ENCODE peak calls at places on chromosome 19, in eight cellular contexts. X, H, D, G, Y, R, B and M are unnamed samples.

GRCh38 chr19:29837448-29837961 is 25.7 kb downstream of the CCNE1 start:
- DNase-seq in H (no peak), G (no peak), Y (no peak), B (no peak), R (no peak), X (no peak), D (no peak), M (no peak)

GRCh38 chr19:4295972-4296771 is 6.0 kb downstream of the TMIGD2 start:
- DNase-seq in B (no peak), Y (no peak), G (no peak), X (peak; percentile 84), R (peak; percentile 50), D (no peak), H (no peak), M (no peak)

GRCh38 chr19:17821190-17821589 is at the start of gene INSL3:
- DNase-seq in G (no peak), D (no peak), R (no peak), Y (no peak), X (no peak), H (no peak), B (no peak), M (no peak)

GRCh38 chr19:44890366-44891015 is 563 bp upstream of the TOMM40 start:
- DNase-seq in X (peak; percentile 100), R (peak; percentile 100), G (peak; percentile 97), B (no peak), Y (peak; percentile 99), D (no peak), H (no peak), M (peak; percentile 100)

GRCh38 chr19:17579523-17580244 is 24.2 kb downstream of the COLGALT1 start:
- DNase-seq in G (no peak), D (peak; percentile 73), X (no peak), B (peak; percentile 47), R (peak; percentile 70), Y (peak; percentile 44), H (no peak), M (no peak)

GRCh38 chr19:18364826-18365528 is 21.0 kb upstream of the GDF15 start:
- DNase-seq in G (peak; percentile 99), Y (peak; percentile 96), D (no peak), R (peak; percentile 99), X (peak; percentile 16), H (no peak), B (peak; percentile 85), M (peak; percentile 99)

GRCh38 chr19:58510084-58510862 is 1.5 kb downstream of the SLC27A5 start:
- DNase-seq in B (no peak), H (no peak), R (no peak), Y (no peak), X (no peak), G (no peak), D (no peak), M (no peak)

GRCh38 chr19:4062576-4063368 is 3.9 kb downstream of the ZBTB7A start:
- DNase-seq in H (no peak), D (no peak), R (no peak), Y (no peak), B (no peak), G (no peak), X (no peak), M (no peak)

GRCh38 chr19:42176990-42177685 is 40.3 kb downstream of the DEDD2 start:
- DNase-seq in Y (peak; percentile 34), X (peak; percentile 83), D (peak; percentile 96), H (peak; percentile 68), R (peak; percentile 73), G (no peak), B (peak; percentile 59), M (peak; percentile 15)
- H3K4me3 ChIP-seq in Y (no peak overlapping the region), X (peak overlapping the region; percentile 7), D (peak overlapping the region; percentile 61), H (peak overlapping the region; percentile 49), R (peak overlapping the region; percentile 36), G (no peak overlapping the region), B (peak overlapping the region; percentile 42), M (peak overlapping the region; percentile 43)

GRCh38 chr19:43760941-43761340 is 6.2 kb upstream of the SMG9 start:
- DNase-seq in X (no peak), Y (no peak), D (no peak), H (no peak), R (no peak), B (no peak), G (no peak), M (no peak)

GRCh38 chr19:43763473-43763939 is 8.7 kb upstream of the SMG9 start:
- DNase-seq in D (no peak), B (no peak), G (no peak), X (no peak), H (no peak), R (peak; percentile 43), Y (peak; percentile 46), M (no peak)

GRCh38 chr19:43762814-43763213 is 8.1 kb upstream of the SMG9 start:
- DNase-seq in B (no peak), Y (no peak), X (no peak), D (no peak), G (no peak), H (no peak), R (no peak), M (no peak)

GRCh38 chr19:43755256-43755801 is 567 bp upstream of the SMG9 start:
- DNase-seq in H (peak; percentile 72), B (peak; percentile 86), X (peak; percentile 87), Y (peak; percentile 43), G (no peak), D (peak; percentile 77), R (peak; percentile 78), M (no peak)

DNA sequence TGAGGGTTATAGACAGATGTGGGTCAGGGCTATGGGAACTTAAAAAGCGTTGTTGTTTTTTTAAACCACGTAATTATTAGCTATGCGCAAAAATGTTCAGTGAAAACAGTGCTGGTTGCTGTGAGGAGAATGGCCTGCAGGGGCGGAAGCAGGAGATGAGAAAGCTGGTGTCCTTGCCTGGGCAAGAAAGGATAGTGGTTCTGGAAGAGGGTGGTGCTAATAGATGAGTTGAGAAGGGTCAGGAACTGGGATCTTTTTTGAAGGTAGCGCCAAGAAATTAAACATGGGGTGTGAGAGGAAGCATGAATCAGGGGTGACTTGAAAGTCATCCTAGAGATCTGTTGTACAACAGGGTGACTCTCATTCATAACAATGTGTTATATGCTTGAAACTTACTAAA is 4.8 kb upstream of the SMG9 start:
- DNase-seq in B (no peak), H (no peak), Y (peak; percentile 97), R (peak; percentile 43), X (no peak), D (no peak), G (no peak), M (no peak)
- TF ChIP-seq CTCF in B (no peak), H (no peak), Y (peak; percentile 30), R (peak; percentile 77), X (no peak), D (peak; percentile 34), G (no peak), M (peak; percentile 72)

GRCh38 chr19:40641306-40641705 is 40.1 kb downstream of the LTBP4 start:
- DNase-seq in Y (no peak), R (no peak), H (no peak), G (no peak), D (no peak), X (no peak), B (peak; percentile 51), M (no peak)

GRCh38 chr19:40642062-40642706 is 41.0 kb downstream of the LTBP4 start:
- DNase-seq in B (no peak), G (no peak), H (no peak), X (no peak), D (no peak), Y (no peak), R (no peak), M (no peak)

GRCh38 chr19:40640744-40641143 is 39.6 kb downstream of the LTBP4 start:
- DNase-seq in H (no peak), Y (peak; percentile 17), D (no peak), R (peak; percentile 50), X (no peak), B (peak; percentile 45), G (no peak), M (no peak)

GRCh38 chr19:40638327-40638726 is 37.2 kb downstream of the LTBP4 start:
- DNase-seq in H (no peak), Y (no peak), X (no peak), B (no peak), D (no peak), G (no peak), R (no peak), M (no peak)

DNA sequence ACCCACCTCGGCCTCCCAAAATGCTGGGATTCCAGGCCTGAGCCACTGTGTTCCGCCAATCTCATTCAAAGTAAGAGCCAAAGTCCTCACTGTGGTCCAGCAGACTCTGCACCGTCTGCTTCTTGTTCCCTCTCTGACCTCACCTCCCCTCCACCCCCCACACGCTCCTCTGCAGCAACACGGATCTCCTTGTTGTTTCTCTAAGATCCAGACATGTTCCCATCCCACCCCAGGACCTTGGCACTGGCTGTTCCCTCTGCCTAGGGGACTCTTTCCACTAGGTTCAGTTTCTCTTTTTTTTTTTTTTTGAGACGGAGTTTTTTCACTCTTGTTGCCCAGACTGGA is 38.4 kb downstream of the LTBP4 start:
- DNase-seq in R (no peak), X (no peak), G (no peak), H (no peak), Y (no peak), B (no peak), D (no peak), M (no peak)
- H3K4me3 ChIP-seq in R (no peak overlapping the region), X (no peak overlapping the region), G (no peak overlapping the region), H (no peak overlapping the region), Y (no peak overlapping the region), B (no peak overlapping the region), D (no peak overlapping the region), M (no peak overlapping the region)

GRCh38 chr19:48634036-48634342 is 3.2 kb downstream of the DBP start:
- DNase-seq in X (no peak), Y (no peak), H (no peak), D (no peak), R (no peak), B (no peak), G (no peak), M (no peak)

GRCh38 chr19:48635263-48635965 is 1.8 kb downstream of the DBP start:
- DNase-seq in Y (no peak), G (no peak), H (peak; percentile 73), R (peak; percentile 56), X (peak; percentile 77), B (peak; percentile 84), D (peak; percentile 90), M (no peak)

GRCh38 chr19:48633148-48634035 is 3.8 kb downstream of the DBP start:
- DNase-seq in G (no peak), Y (peak; percentile 40), X (peak; percentile 9), B (no peak), R (no peak), H (no peak), D (no peak), M (no peak)

GRCh38 chr19:48635966-48636858 is 967 bp downstream of the DBP start:
- DNase-seq in G (no peak), X (peak; percentile 58), B (no peak), R (no peak), H (no peak), D (peak; percentile 46), Y (no peak), M (no peak)

DNA sequence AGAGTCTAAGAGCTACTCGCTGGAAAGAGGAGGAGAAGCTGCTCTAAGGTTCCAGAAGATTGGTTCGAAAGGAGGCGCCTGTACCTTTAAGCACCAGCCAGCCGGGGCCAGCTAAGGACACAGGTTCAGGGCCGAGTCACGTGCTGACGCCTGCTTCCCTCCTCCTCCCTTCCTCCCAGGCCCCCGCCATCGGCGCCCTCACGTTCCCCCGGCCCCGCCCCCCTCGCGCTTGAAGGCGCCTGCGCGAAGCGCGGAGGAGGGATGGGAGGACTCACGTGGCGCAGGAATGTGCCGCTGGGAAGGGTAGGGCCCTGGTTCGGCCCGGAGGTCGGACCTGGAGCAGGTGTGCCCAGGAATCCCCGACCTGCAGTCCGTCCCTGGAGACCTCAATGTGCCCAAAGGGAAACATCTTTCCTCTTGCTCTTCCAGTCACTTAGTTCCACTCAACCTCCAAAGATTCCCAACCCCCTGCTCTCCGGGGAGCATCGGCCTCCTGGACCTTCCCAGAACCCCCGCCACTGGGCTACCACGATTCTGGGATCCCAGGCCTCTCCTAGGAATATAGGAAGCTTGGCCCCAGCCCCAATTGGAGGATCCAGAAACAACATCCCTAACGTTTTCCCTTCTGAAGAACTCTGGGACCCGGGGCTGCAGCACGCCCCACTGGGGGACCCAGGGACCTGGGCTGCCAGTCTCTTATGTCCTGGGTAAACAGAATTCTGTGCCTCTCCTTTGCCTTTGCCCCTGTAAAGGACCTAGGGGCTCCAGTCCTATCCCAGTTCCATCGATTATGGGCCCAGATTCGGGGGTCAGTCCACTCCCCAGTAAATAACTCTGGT is 2.5 kb downstream of the DBP start:
- DNase-seq in Y (peak; percentile 80), R (peak; percentile 98), D (peak; percentile 96), H (peak; percentile 89), X (peak; percentile 96), B (peak; percentile 98), G (peak; percentile 89), M (peak; percentile 78)
- TF ChIP-seq CTCF in Y (no peak), R (no peak), D (no peak), H (no peak), X (no peak), B (no peak), G (no peak), M (no peak)